ENCODE peak calls at places on chromosomes 5 and 9, in five cellular contexts. One of them, this sample, is unnamed.

GRCh38 chr9:135070964-135071735 is 16.3 kb upstream of the OLFM1 start:
- DNase-seq in H9: peak
- DNase-seq in IMR-90: no peak
- DNase-seq in neuronal stem cell: no peak
- DNase-seq in mesendoderm: no peak
- DNase-seq in this sample: no peak

GRCh38 chr9:36064448-36065037 is 27.8 kb downstream of the RECK start:
- DNase-seq in neuronal stem cell: no peak
- DNase-seq in IMR-90: peak
- DNase-seq in mesendoderm: peak
- DNase-seq in H9: no peak
- DNase-seq in this sample: no peak

GRCh38 chr9:101791938-101792337 is 53.5 kb upstream of the GRIN3A start:
- DNase-seq in IMR-90: no peak
- DNase-seq in neuronal stem cell: peak
- DNase-seq in mesendoderm: peak
- DNase-seq in H9: peak
- DNase-seq in this sample: no peak

GRCh38 chr5:96522635-96523355 is 89.7 kb upstream of the PCSK1 start:
- DNase-seq in IMR-90: no peak
- DNase-seq in neuronal stem cell: no peak
- DNase-seq in H9: no peak
- DNase-seq in mesendoderm: no peak
- DNase-seq in this sample: peak

GRCh38 chr5:176713409-176713808 is 66.1 kb downstream of the TSPAN17 start:
- DNase-seq in mesendoderm: peak
- DNase-seq in neuronal stem cell: no peak
- DNase-seq in H9: no peak
- DNase-seq in IMR-90: no peak
- DNase-seq in this sample: no peak

GRCh38 chr5:74639538-74640449 is 734 bp downstream of the ENC1 start:
- DNase-seq in neuronal stem cell: no peak
- DNase-seq in mesendoderm: peak
- DNase-seq in IMR-90: peak
- DNase-seq in H9: peak
- DNase-seq in this sample: peak

GRCh38 chr9:115400801-115401200 is 282.8 kb upstream of the TNC start:
- DNase-seq in H9: no peak
- DNase-seq in IMR-90: peak
- DNase-seq in mesendoderm: no peak
- DNase-seq in neuronal stem cell: no peak
- DNase-seq in this sample: peak

GRCh38 chr5:140041492-140042421 is 1.3 kb downstream of the NRG2 start:
- DNase-seq in neuronal stem cell: no peak
- DNase-seq in IMR-90: peak
- DNase-seq in mesendoderm: peak
- DNase-seq in H9: peak
- DNase-seq in this sample: peak

GRCh38 chr9:19720374-19720773 is 68.5 kb downstream of the SLC24A2 start:
- DNase-seq in mesendoderm: peak
- DNase-seq in IMR-90: peak
- DNase-seq in neuronal stem cell: peak
- DNase-seq in H9: no peak
- DNase-seq in this sample: peak

GRCh38 chr5:74971947-74972460 is 80.4 kb downstream of the GCNT4 start:
- DNase-seq in neuronal stem cell: no peak
- DNase-seq in H9: no peak
- DNase-seq in mesendoderm: no peak
- DNase-seq in IMR-90: no peak
- DNase-seq in this sample: no peak

GRCh38 chr9:78406933-78407332 is 110.0 kb downstream of the PSAT1 start:
- DNase-seq in neuronal stem cell: no peak
- DNase-seq in H9: no peak
- DNase-seq in IMR-90: no peak
- DNase-seq in mesendoderm: no peak
- DNase-seq in this sample: no peak

GRCh38 chr5:78613756-78614155 is 34.8 kb downstream of the LHFPL2 start:
- DNase-seq in H9: no peak
- DNase-seq in neuronal stem cell: no peak
- DNase-seq in IMR-90: no peak
- DNase-seq in mesendoderm: no peak
- DNase-seq in this sample: no peak

GRCh38 chr5:78610633-78611032 is 37.9 kb downstream of the LHFPL2 start:
- DNase-seq in H9: no peak
- DNase-seq in IMR-90: no peak
- DNase-seq in neuronal stem cell: no peak
- DNase-seq in mesendoderm: no peak
- DNase-seq in this sample: no peak

GRCh38 chr5:78611161-78611605 is 37.4 kb downstream of the LHFPL2 start:
- DNase-seq in neuronal stem cell: peak
- DNase-seq in H9: peak
- DNase-seq in mesendoderm: peak
- DNase-seq in IMR-90: peak
- DNase-seq in this sample: peak

GRCh38 chr5:78613151-78613533 is 35.4 kb downstream of the LHFPL2 start:
- DNase-seq in IMR-90: no peak
- DNase-seq in H9: no peak
- DNase-seq in neuronal stem cell: no peak
- DNase-seq in mesendoderm: no peak
- DNase-seq in this sample: no peak

DNA sequence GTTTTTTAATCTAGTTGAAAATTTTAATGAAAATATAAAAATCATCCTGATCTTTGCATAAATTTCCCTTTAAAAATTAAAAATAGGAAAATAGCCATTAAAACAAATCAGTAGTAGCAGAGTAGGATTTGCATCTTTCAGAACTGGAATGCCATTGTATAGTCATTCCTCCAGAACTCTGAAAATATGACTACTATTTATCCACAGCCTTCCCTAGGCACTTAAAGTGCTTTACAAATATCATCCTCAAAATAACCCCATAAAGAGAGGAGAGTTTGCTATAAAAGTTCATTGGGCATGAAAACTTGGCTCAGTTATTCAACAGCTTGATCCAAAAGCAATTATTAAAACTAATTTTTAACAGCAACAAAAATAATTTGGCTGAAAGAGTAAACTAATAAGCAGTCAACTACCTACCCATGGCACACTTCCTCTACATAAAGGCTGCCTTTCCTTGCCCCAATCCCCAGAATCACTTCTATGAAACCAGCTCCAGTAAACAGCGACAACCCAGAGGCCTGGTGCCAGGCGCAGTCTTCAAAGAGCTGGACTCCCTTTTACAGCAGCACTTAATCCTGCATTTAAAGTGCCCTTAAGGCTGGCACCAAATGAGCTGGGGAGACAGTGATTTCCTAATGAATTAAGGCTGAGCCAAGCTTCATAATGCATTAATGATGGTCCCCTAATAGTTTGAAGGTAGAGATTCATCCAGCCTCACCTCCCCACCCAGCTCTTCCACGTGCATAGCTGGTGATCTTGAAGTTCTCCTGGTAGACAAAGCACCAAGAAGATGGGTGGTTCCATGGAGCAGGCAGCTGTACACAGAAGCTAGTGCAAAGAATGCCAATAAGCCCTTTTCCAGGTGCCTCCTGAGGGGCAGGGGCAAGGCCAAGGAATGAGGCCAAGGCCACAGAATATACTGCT is 36.1 kb downstream of the LHFPL2 start:
- DNase-seq in neuronal stem cell: no peak
- DNase-seq in mesendoderm: no peak
- DNase-seq in H9: no peak
- DNase-seq in IMR-90: no peak
- DNase-seq in this sample: no peak
- H2BK15ac ChIP-seq in neuronal stem cell: no peak
- H2BK15ac ChIP-seq in mesendoderm: no peak
- H2BK15ac ChIP-seq in H9: no peak
- H2BK15ac ChIP-seq in IMR-90: no peak
- H2BK15ac ChIP-seq in this sample: no peak

GRCh38 chr9:121168052-121168451 is 33.6 kb downstream of the RAB14 start:
- DNase-seq in mesendoderm: no peak
- DNase-seq in IMR-90: no peak
- DNase-seq in neuronal stem cell: no peak
- DNase-seq in H9: no peak
- DNase-seq in this sample: no peak
- H4K8ac ChIP-seq in mesendoderm: no peak
- H4K8ac ChIP-seq in IMR-90: no peak
- H4K8ac ChIP-seq in neuronal stem cell: no peak
- H4K8ac ChIP-seq in H9: no peak
- H4K8ac ChIP-seq in this sample: no peak

GRCh38 chr9:92748233-92748497 is 16.5 kb downstream of the BICD2 start:
- DNase-seq in IMR-90: no peak
- DNase-seq in mesendoderm: no peak
- DNase-seq in neuronal stem cell: no peak
- DNase-seq in H9: no peak
- DNase-seq in this sample: no peak

GRCh38 chr9:92749071-92749933 is 15.3 kb downstream of the BICD2 start:
- DNase-seq in neuronal stem cell: no peak
- DNase-seq in H9: peak
- DNase-seq in IMR-90: no peak
- DNase-seq in mesendoderm: no peak
- DNase-seq in this sample: no peak

GRCh38 chr9:92745881-92746280 is 18.8 kb downstream of the BICD2 start:
- DNase-seq in IMR-90: no peak
- DNase-seq in neuronal stem cell: no peak
- DNase-seq in mesendoderm: no peak
- DNase-seq in H9: no peak
- DNase-seq in this sample: no peak

GRCh38 chr9:92746567-92747458 is 17.8 kb downstream of the BICD2 start:
- DNase-seq in mesendoderm: no peak
- DNase-seq in neuronal stem cell: no peak
- DNase-seq in H9: peak
- DNase-seq in IMR-90: peak
- DNase-seq in this sample: peak

DNA sequence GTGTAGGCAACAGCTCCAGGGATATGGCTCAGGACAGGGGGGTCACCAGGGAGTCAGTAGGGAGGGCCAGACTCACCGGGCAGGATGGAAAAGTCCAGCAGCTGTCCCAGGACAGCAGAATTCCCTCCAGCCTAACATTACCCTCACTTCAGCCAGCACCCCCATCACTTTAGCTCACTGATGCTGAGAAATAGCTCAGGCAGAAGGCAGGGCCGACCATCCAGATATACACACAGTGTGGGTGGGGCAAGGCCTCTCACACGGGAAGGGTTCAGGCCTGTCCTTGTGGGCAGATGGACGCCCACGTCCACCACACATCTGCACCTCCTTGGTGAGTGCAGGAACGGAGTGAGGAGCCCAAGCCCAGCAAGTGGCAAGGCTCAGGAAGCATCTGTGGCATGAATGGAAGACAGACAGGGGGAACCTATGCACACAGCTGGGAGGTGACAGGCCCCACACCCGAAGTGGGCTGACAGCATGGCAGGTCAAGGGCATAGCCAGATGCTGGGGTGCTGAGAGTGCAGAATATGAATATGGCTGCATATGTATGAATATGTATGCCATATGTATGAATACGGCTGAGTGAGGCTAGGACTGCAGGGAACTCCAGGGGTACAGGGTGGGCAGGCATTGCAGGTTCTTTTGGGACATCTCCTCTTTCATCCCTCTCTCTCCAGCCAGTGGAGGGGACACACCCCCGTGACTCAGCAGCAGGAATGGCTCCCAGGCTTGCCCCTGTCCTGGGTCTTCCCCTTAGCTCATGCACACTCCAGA is 17.0 kb downstream of the BICD2 start:
- DNase-seq in mesendoderm: no peak
- DNase-seq in IMR-90: peak
- DNase-seq in H9: no peak
- DNase-seq in neuronal stem cell: no peak
- DNase-seq in this sample: peak
- H2BK15ac ChIP-seq in mesendoderm: no peak
- H2BK15ac ChIP-seq in IMR-90: no peak
- H2BK15ac ChIP-seq in H9: no peak
- H2BK15ac ChIP-seq in neuronal stem cell: no peak
- H2BK15ac ChIP-seq in this sample: peak

DNA sequence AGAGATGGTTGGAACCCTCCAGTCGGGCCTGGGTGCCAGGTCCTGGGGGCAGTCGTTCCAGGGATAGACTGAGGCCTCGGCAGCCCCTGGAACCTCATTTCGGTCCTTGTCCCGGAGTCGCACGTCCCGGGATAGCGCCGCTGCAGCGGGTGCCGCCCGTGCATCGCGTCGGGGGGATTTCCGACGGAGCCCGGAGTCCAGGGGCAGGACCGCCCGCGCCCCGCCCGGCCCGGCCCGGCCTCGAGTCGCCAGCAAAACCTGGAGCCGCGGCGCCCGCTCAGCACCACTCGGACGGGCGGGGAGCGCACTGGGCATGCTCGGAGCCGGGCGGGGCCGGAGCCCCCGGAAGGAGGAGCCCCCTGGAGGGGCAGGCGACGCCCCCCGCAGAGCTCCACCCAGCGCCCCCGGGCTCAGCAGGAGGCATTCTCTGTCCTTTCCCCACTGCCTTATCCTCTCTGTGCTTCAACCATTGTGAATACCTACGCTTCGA is 1.6 kb upstream of the PTPN3 start:
- DNase-seq in mesendoderm: no peak
- DNase-seq in neuronal stem cell: peak
- DNase-seq in IMR-90: no peak
- DNase-seq in H9: peak
- DNase-seq in this sample: peak
- H4K8ac ChIP-seq in mesendoderm: no peak
- H4K8ac ChIP-seq in neuronal stem cell: no peak
- H4K8ac ChIP-seq in IMR-90: peak
- H4K8ac ChIP-seq in H9: no peak
- H4K8ac ChIP-seq in this sample: peak